ENCODE peak calls at places on chromosomes 2 and 18, in five cellular contexts. V is testis, H is mammary epithelial cell, Y is HCT116, G is ovary. N is an unnamed sample.

GRCh38 chr2:76311713-76312112 is 601.0 kb upstream of the GCFC2 start:
- DNase-seq in V (no peak), H (no peak), Y (no peak), G (no peak), N (no peak)

GRCh38 chr2:167939513-167940360 is 307.7 kb downstream of the STK39 start:
- DNase-seq in V (no peak), H (no peak), Y (no peak), G (no peak), N (no peak)

GRCh38 chr2:95348609-95349567 is 51.7 kb downstream of the KCNIP3 start:
- DNase-seq in V (peak; percentile 41), H (no peak), Y (no peak), G (peak; percentile 65), N (no peak)

GRCh38 chr2:126662623-126663022 is 6.7 kb downstream of the GYPC start:
- DNase-seq in V (no peak), H (no peak), Y (no peak), G (no peak), N (no peak)

GRCh38 chr2:107313316-107313715 is 427.3 kb upstream of the ST6GAL2 start:
- DNase-seq in V (no peak), H (no peak), Y (no peak), G (no peak), N (no peak)

GRCh38 chr2:48112911-48113687 is 206.8 kb upstream of the FBXO11 start:
- DNase-seq in V (no peak), H (peak; percentile 55), Y (no peak), G (no peak), N (no peak)

GRCh38 chr2:165794520-165794882 is 454 bp upstream of the GALNT3 start:
- DNase-seq in V (peak; percentile 34), H (peak; percentile 87), Y (peak; percentile 6), G (peak; percentile 49), N (no peak)

GRCh38 chr2:119064567-119064966 is 94.0 kb downstream of the C1QL2 start:
- DNase-seq in V (no peak), H (no peak), Y (no peak), G (no peak), N (no peak)

GRCh38 chr18:50013363-50014138 is 181.4 kb downstream of the MYO5B start:
- DNase-seq in V (no peak), H (peak; percentile 61), Y (no peak), G (no peak), N (no peak)

GRCh38 chr18:33495278-33495677 is 54.8 kb upstream of the CCDC178 start:
- DNase-seq in V (peak; percentile 45), H (peak; percentile 17), Y (no peak), G (no peak), N (no peak)

GRCh38 chr2:63643486-63643885 is 54.7 kb downstream of the MDH1 start:
- DNase-seq in V (no peak), H (peak; percentile 61), Y (no peak), G (no peak), N (no peak)

GRCh38 chr2:29314816-29315571 is 199.8 kb downstream of the CLIP4 start:
- DNase-seq in V (peak; percentile 47), H (no peak), Y (no peak), G (no peak), N (peak; percentile 51)

GRCh38 chr2:55116966-55117365 is 66.7 kb upstream of the RTN4 start:
- DNase-seq in V (no peak), H (no peak), Y (no peak), G (no peak), N (no peak)

GRCh38 chr2:121090088-121090715 is 194.8 kb downstream of the TFCP2L1 start:
- DNase-seq in V (peak; percentile 52), H (no peak), Y (no peak), G (no peak), N (no peak)

GRCh38 chr18:76490701-76491171 is 4.3 kb downstream of the ZNF516 start:
- DNase-seq in V (peak; percentile 55), H (peak; percentile 45), Y (no peak), G (peak; percentile 74), N (peak; percentile 70)

GRCh38 chr2:151842830-151843668 is 14.8 kb upstream of the ARL5A start:
- DNase-seq in V (no peak), H (no peak), Y (no peak), G (no peak), N (no peak)

GRCh38 chr2:58098254-58099096 is 51.9 kb downstream of the VRK2 start:
- DNase-seq in V (no peak), H (peak; percentile 66), Y (no peak), G (no peak), N (no peak)

GRCh38 chr18:49321800-49322461 is 138.5 kb downstream of the DYM start:
- DNase-seq in V (no peak), H (peak; percentile 31), Y (no peak), G (no peak), N (no peak)

GRCh38 chr2:64262816-64263215 is 118.6 kb upstream of the PELI1 start:
- DNase-seq in V (no peak), H (peak; percentile 21), Y (no peak), G (no peak), N (no peak)

GRCh38 chr18:12599543-12599942 is 58.4 kb downstream of the SPIRE1 start:
- DNase-seq in V (no peak), H (peak; percentile 88), Y (peak; percentile 48), G (no peak), N (no peak)

GRCh38 chr2:37917281-37918228 is 7.5 kb upstream of the RMDN2 start:
- DNase-seq in V (no peak), H (no peak), Y (no peak), G (no peak), N (no peak)

GRCh38 chr2:144475596-144475995 is 44.3 kb downstream of the ZEB2 start:
- DNase-seq in V (no peak), H (no peak), Y (no peak), G (no peak), N (no peak)

GRCh38 chr2:144474017-144474416 is 45.9 kb downstream of the ZEB2 start:
- DNase-seq in V (no peak), H (no peak), Y (no peak), G (no peak), N (no peak)

GRCh38 chr2:144477281-144477942 is 42.5 kb downstream of the ZEB2 start:
- DNase-seq in V (no peak), H (no peak), Y (no peak), G (no peak), N (no peak)

GRCh38 chr2:144472911-144473310 is 47.0 kb downstream of the ZEB2 start:
- DNase-seq in V (no peak), H (no peak), Y (no peak), G (no peak), N (no peak)

DNA sequence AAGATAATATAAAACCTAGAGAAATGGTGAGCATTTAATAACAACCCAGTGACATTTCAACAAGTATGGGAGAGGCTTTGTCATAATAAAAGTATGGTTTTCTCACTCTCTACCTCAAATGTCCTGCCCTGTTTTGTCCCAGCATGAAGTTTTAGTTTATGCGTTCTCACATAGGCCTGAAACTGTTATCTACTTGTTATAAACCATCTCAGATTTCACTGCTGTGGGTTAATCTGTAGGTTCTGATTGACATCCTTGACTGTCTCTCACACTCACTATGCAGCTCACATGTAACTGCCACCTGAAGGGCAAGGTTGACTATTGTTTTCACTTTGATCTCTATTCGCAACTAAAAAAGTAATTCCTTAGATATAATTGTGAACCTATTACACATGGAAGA is 44.9 kb downstream of the ZEB2 start:
- DNase-seq in V (no peak), H (no peak), Y (no peak), G (no peak), N (no peak)
- H3K4me1 ChIP-seq in V (peaks cover 40% of the 10 kb centered on the region), H (peaks cover 5% of the 10 kb centered on the region), Y (no peaks in the 10 kb centered on the region), G (peaks cover 25% of the 10 kb centered on the region), N (peaks cover 9% of the 10 kb centered on the region)

GRCh38 chr2:231386446-231386845 is 9.1 kb upstream of the B3GNT7 start:
- DNase-seq in V (no peak), H (peak; percentile 78), Y (no peak), G (no peak), N (no peak)

GRCh38 chr2:231385429-231385828 is 10.1 kb upstream of the B3GNT7 start:
- DNase-seq in V (no peak), H (no peak), Y (no peak), G (no peak), N (no peak)

GRCh38 chr2:231388725-231389346 is 6.7 kb upstream of the B3GNT7 start:
- DNase-seq in V (no peak), H (no peak), Y (no peak), G (no peak), N (no peak)

GRCh38 chr2:231390667-231391066 is 4.8 kb upstream of the B3GNT7 start:
- DNase-seq in V (no peak), H (no peak), Y (no peak), G (no peak), N (no peak)

DNA sequence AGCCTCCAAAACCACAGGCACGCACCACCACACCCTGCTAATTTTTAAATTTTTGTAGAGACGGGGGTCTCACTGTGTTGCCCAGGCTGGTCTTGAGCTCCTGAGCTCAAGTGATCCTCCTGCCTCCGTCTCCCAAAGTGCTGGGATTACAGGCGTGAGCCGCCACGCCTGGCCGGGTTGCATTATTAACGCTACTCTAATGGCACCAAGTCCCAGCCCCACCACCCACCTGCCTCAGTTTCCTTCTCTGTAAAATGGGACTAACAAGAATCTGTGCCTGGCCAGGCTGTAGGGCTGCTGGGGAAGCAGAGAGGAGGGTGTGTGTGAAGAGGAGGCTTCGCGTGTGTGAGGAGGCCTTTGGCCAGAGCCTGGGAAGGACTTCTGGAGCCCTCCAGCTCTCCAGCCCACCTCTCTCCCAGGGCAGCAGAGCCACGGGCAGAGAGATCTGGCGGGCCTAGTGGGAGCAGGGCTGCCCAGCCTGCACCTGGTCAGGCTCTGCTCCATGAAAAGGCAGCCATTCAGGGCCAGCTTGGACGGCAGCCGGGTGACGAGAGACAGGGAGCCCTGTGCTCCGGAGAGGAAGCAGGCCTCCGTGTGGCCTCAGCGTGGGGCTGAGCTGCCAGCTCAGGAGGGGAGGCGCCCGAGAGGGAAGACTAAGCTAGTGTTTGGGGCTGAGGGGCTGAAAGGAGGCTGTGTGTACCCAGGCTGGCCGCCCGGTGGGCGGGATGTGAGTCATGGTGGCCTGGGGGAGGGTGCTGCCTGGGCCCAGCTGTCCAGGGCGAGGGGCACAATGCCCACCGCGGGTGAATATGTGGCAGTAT is 7.4 kb upstream of the B3GNT7 start:
- DNase-seq in V (peak; percentile 58), H (peak; percentile 65), Y (no peak), G (peak; percentile 72), N (no peak)
- H3K27ac ChIP-seq in V (no peak overlapping the region), H (no peak overlapping the region), Y (no peak overlapping the region), G (no peak overlapping the region), N (no peak overlapping the region)

DNA sequence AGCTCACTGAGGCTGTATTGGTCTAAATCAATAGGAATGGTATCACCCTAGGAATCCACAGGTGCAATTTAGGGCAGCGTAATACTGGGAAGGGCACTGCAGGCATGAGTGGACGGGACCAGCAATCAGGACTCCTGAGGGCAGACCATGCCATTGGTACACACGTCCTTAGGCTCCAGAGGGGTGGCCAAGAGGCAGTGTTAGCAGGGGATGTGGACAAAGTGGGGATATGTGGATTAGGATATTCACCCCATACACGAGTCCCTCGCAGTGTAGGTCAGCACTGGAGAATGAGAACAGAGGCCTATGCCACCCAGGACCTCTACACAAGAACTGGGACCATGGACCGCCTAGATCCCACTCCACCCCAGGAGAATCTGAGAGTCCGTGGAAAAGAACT is 389.8 kb downstream of the BCL11A start:
- DNase-seq in V (no peak), H (no peak), Y (no peak), G (no peak), N (no peak)
- H3K9me3 ChIP-seq in V (no peaks in the 10 kb centered on the region), H (no peaks in the 10 kb centered on the region), Y (no peaks in the 10 kb centered on the region), G (no peaks in the 10 kb centered on the region), N (no peaks in the 10 kb centered on the region)

DNA sequence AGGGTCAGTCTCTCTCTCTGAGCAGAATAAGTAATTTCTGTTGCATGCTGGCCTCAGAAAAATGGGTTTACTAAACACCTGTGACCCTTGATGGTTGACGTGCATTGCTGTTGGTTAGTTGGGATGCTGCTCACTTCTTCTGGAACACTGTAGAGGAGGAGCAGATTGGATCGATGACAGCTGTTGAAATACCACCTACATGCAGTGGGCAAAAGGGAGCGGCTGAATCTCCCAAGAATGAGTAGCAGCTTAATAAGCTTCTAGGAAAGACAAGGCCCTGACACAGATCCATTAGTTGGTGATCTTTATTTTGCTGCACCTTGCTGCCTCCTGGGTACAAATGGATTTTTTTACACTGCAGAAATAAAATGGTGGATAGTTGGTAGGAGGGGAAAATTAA is 43.2 kb downstream of the KDM3A start:
- DNase-seq in V (no peak), H (no peak), Y (no peak), G (no peak), N (no peak)
- H3K4me1 ChIP-seq in V (peaks cover 24% of the 10 kb centered on the region), H (peaks cover 8% of the 10 kb centered on the region), Y (no peaks in the 10 kb centered on the region), G (peaks cover 18% of the 10 kb centered on the region), N (no peaks in the 10 kb centered on the region)

N was measured in naive thymus-derived CD4-positive, alpha-beta T cell.